ENCODE peak calls at places on chromosomes 5 and 9, in five cellular contexts. One of them, this sample, is unnamed. For H3K4me1, the result is how much of the 10 kb centered on the place peaks cover.

GRCh38 chr9:87383341-87384150 is 114.1 kb upstream of the DAPK1 start:
- DNase-seq in lower lobe of right lung: no peak
- DNase-seq in GM23338: no peak
- DNase-seq in HCT116: no peak
- DNase-seq in H1: no peak
- DNase-seq in this sample: no peak

GRCh38 chr9:89730715-89731114 is 125.9 kb downstream of the GADD45G start:
- DNase-seq in H1: no peak
- DNase-seq in lower lobe of right lung: peak
- DNase-seq in HCT116: no peak
- DNase-seq in GM23338: peak
- DNase-seq in this sample: no peak

GRCh38 chr9:21560281-21560745 is 78.2 kb upstream of the IFNE start:
- DNase-seq in lower lobe of right lung: no peak
- DNase-seq in HCT116: no peak
- DNase-seq in GM23338: peak
- DNase-seq in H1: no peak
- DNase-seq in this sample: no peak

GRCh38 chr5:74243634-74244033 is 396.9 kb downstream of the ENC1 start:
- DNase-seq in lower lobe of right lung: no peak
- DNase-seq in H1: no peak
- DNase-seq in HCT116: no peak
- DNase-seq in GM23338: no peak
- DNase-seq in this sample: no peak

GRCh38 chr5:148653271-148653839 is 972 bp downstream of the HTR4 start:
- DNase-seq in H1: no peak
- DNase-seq in lower lobe of right lung: no peak
- DNase-seq in GM23338: peak
- DNase-seq in HCT116: no peak
- DNase-seq in this sample: peak

GRCh38 chr9:136539427-136540412 is 6.1 kb downstream of the NOTCH1 start:
- DNase-seq in lower lobe of right lung: peak
- DNase-seq in H1: no peak
- DNase-seq in HCT116: peak
- DNase-seq in GM23338: peak
- DNase-seq in this sample: peak

GRCh38 chr9:111891910-111892499 is 4.6 kb upstream of the UGCG start:
- DNase-seq in lower lobe of right lung: peak
- DNase-seq in GM23338: no peak
- DNase-seq in HCT116: peak
- DNase-seq in H1: no peak
- DNase-seq in this sample: peak

GRCh38 chr9:96554801-96555566 is 64.7 kb downstream of the CDC14B start:
- DNase-seq in HCT116: no peak
- DNase-seq in GM23338: no peak
- DNase-seq in H1: no peak
- DNase-seq in lower lobe of right lung: no peak
- DNase-seq in this sample: no peak

GRCh38 chr5:113166710-113167366 is 190.2 kb downstream of the DCP2 start:
- DNase-seq in HCT116: peak
- DNase-seq in lower lobe of right lung: no peak
- DNase-seq in GM23338: no peak
- DNase-seq in H1: no peak
- DNase-seq in this sample: no peak

GRCh38 chr9:20649381-20649780 is 27.1 kb upstream of the MLLT3 start:
- DNase-seq in lower lobe of right lung: no peak
- DNase-seq in HCT116: no peak
- DNase-seq in GM23338: no peak
- DNase-seq in H1: no peak
- DNase-seq in this sample: no peak

GRCh38 chr5:40623480-40624420 is 56.0 kb upstream of the PTGER4 start:
- DNase-seq in lower lobe of right lung: no peak
- DNase-seq in GM23338: no peak
- DNase-seq in HCT116: no peak
- DNase-seq in H1: no peak
- DNase-seq in this sample: no peak

DNA sequence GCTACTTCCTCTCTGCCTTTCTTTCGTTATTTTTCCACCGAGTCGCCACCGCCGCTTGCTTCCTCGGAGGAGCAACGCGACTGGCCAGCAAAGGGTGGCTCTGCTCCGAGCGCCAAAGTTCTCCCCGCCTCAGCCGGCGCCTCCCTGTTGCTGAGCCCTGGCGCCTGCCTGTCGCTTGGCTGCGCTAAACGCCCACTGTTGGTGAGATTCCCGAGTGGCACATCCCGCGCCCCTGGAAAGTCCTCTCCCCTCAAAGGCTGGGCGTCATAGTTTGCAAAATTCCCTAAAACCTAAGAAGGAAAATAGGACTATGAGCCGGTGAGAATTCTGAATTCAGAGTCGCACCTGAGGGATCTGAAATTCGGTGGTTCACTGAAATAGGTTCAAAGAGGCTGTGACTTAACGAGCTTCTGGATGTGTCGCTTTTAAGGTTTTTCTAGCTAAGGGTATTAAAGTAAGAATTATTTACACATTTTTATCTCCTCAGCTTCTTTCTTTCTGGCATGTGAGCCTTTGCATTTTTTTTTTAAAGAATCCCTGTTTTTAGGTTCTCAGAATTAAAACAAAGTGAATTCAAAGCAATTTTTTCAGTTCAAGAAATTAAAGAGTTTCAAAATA is at the start of gene GRIN3A:
- DNase-seq in lower lobe of right lung: peak
- DNase-seq in GM23338: peak
- DNase-seq in HCT116: no peak
- DNase-seq in H1: no peak
- DNase-seq in this sample: peak
- TF ChIP-seq CTCF in lower lobe of right lung: no peak
- TF ChIP-seq CTCF in GM23338: peak
- TF ChIP-seq CTCF in HCT116: no peak
- TF ChIP-seq CTCF in H1: peak
- TF ChIP-seq CTCF in this sample: no peak

GRCh38 chr5:132435891-132436290 is 54.7 kb downstream of the IRF1 start:
- DNase-seq in lower lobe of right lung: no peak
- DNase-seq in GM23338: no peak
- DNase-seq in H1: no peak
- DNase-seq in HCT116: no peak
- DNase-seq in this sample: no peak
- H3K4me1 ChIP-seq in lower lobe of right lung: half or more
- H3K4me1 ChIP-seq in GM23338: under half
- H3K4me1 ChIP-seq in H1: under half
- H3K4me1 ChIP-seq in HCT116: under half
- H3K4me1 ChIP-seq in this sample: half or more

DNA sequence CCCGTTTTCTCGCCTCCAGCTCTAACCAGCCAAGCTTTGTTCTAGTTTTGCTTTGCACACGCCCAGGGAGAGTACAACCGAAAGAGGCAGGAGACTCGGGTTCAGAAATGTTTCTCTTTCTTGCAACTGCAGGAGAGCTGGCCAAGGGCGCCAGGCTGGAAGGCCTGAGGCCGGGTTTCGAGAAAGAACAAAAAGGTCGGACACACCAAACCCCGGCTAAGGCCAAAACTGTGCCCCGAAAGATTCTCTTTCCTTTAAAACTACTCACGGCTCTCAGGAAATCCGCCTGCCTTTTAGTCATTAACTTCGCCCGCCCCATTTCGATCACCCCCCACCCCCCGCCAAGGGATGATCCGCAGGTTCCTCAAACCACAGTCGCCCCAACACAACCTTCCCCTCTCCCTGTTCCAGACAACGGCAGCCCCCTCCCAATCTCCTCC is 624 bp downstream of the FEM1C start:
- DNase-seq in H1: no peak
- DNase-seq in HCT116: no peak
- DNase-seq in lower lobe of right lung: no peak
- DNase-seq in GM23338: peak
- DNase-seq in this sample: no peak
- TF ChIP-seq CTCF in H1: no peak
- TF ChIP-seq CTCF in HCT116: no peak
- TF ChIP-seq CTCF in lower lobe of right lung: no peak
- TF ChIP-seq CTCF in GM23338: no peak
- TF ChIP-seq CTCF in this sample: no peak

DNA sequence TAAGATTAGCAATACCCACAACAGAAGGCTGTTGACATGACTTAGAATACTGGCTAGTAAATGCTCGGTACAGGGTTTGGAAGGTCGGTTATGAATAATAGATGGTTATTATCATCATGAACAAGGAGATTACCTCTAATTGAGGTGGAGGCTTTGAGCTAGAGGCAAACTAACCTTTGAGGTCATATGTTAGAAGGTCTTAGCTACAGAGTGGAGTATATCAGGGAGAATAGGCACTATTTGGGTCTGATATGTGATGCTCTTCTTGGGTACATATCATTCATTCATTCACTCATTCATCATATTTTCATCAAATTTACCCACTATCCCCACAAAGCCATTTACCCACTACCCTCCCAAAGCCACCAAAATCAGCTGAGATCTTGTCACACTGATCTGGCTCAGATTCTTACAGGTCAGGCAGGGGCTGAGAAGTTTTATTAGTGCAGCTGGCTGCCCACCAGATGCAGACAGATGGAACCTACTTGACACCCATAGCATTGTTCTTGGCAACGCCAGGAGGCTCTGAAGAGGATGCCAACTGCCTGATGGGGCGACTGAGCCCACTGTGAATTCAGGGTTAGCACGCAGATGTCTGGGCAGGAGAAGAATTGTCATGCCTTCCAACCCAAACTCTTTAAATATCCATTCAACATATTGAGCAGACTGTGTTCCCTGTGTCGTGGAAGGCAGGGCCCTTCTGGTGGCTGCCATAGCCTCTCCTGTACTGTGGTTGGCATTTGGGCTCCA is 90.2 kb upstream of the SH3PXD2B start:
- DNase-seq in H1: no peak
- DNase-seq in HCT116: no peak
- DNase-seq in lower lobe of right lung: no peak
- DNase-seq in GM23338: no peak
- DNase-seq in this sample: no peak
- H3K4me1 ChIP-seq in H1: under half
- H3K4me1 ChIP-seq in HCT116: under half
- H3K4me1 ChIP-seq in lower lobe of right lung: under half
- H3K4me1 ChIP-seq in GM23338: under half
- H3K4me1 ChIP-seq in this sample: under half

GRCh38 chr5:930853-931252 is 38.2 kb downstream of the TRIP13 start:
- DNase-seq in lower lobe of right lung: no peak
- DNase-seq in GM23338: no peak
- DNase-seq in HCT116: no peak
- DNase-seq in H1: no peak
- DNase-seq in this sample: no peak
- TF ChIP-seq CTCF in lower lobe of right lung: no peak
- TF ChIP-seq CTCF in GM23338: no peak
- TF ChIP-seq CTCF in HCT116: no peak
- TF ChIP-seq CTCF in H1: no peak
- TF ChIP-seq CTCF in this sample: no peak

DNA sequence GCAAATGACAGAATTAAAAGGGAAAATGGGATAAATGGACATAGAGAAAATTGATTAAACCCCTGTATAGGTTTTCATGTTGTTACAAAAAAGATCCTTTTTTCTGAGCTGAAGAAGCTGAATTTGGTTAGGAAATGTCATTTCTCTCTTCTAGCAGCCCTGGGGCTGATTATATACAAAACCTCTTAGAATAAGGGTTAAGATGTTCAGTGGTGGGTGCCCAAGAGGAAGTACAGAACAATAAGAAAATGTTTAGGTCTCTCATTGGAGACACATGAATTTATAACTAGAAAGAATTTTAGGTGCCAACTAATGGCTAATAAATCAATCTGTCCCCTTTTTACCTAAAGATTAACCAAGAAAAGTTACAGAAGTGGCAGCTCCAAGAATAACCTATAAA is 14.2 kb downstream of the ABHD17B start:
- DNase-seq in GM23338: no peak
- DNase-seq in lower lobe of right lung: no peak
- DNase-seq in HCT116: no peak
- DNase-seq in H1: no peak
- DNase-seq in this sample: no peak
- H3K4me1 ChIP-seq in GM23338: half or more
- H3K4me1 ChIP-seq in lower lobe of right lung: under half
- H3K4me1 ChIP-seq in HCT116: under half
- H3K4me1 ChIP-seq in H1: under half
- H3K4me1 ChIP-seq in this sample: under half

GRCh38 chr5:150203832-150204587 is 14.1 kb downstream of the SLC6A7 start:
- DNase-seq in H1: no peak
- DNase-seq in GM23338: no peak
- DNase-seq in HCT116: no peak
- DNase-seq in lower lobe of right lung: no peak
- DNase-seq in this sample: no peak

GRCh38 chr5:150206076-150206779 is 16.4 kb downstream of the SLC6A7 start:
- DNase-seq in H1: no peak
- DNase-seq in lower lobe of right lung: no peak
- DNase-seq in HCT116: no peak
- DNase-seq in GM23338: no peak
- DNase-seq in this sample: no peak

GRCh38 chr5:150204588-150204960 is 14.7 kb downstream of the SLC6A7 start:
- DNase-seq in GM23338: no peak
- DNase-seq in H1: no peak
- DNase-seq in lower lobe of right lung: no peak
- DNase-seq in HCT116: no peak
- DNase-seq in this sample: no peak

GRCh38 chr5:150206780-150207115 is 16.9 kb downstream of the SLC6A7 start:
- DNase-seq in H1: no peak
- DNase-seq in lower lobe of right lung: no peak
- DNase-seq in HCT116: no peak
- DNase-seq in GM23338: no peak
- DNase-seq in this sample: no peak

DNA sequence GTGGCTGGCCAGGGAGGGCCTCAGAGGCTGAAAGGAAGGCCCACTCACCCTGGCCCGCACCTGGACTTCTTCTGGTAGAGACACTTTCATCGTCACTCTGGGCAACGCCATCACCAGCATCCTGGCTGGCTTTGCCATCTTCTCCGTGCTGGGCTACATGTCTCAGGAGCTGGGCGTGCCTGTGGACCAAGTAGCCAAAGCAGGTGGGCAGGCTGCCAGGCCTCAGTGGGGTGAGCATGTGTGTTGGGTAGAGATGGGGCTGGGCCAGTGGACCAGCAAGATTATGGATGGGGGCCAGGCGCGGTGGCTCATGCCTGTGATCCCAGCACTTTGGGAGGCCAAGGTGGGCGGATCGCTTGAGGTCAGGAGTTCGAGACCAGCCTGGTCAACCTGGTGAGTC is 12.6 kb downstream of the SLC6A7 start:
- DNase-seq in GM23338: no peak
- DNase-seq in lower lobe of right lung: no peak
- DNase-seq in H1: no peak
- DNase-seq in HCT116: no peak
- DNase-seq in this sample: peak
- TF ChIP-seq CTCF in GM23338: no peak
- TF ChIP-seq CTCF in lower lobe of right lung: no peak
- TF ChIP-seq CTCF in H1: no peak
- TF ChIP-seq CTCF in HCT116: no peak
- TF ChIP-seq CTCF in this sample: no peak

This sample was measured in mucosa of descending colon.